ENCODE peak calls at places on chromosomes 5 and 9, in eight cellular contexts. One of them, this sample, is unnamed.

GRCh38 chr5:108615216-108615615 is 132.5 kb upstream of the FER start:
- DNase-seq in brain microvascular endothelial cell: no peak
- DNase-seq in A673: peak; percentile 7
- DNase-seq in GM06990: no peak
- DNase-seq in suprapubic skin: no peak
- DNase-seq in lung: no peak
- DNase-seq in esophagus squamous epithelium: no peak
- DNase-seq in tibial artery: no peak
- DNase-seq in this sample: no peak

GRCh38 chr5:175686826-175687225 is 29.0 kb downstream of the HRH2 start:
- DNase-seq in A673: no peak
- DNase-seq in lung: no peak
- DNase-seq in suprapubic skin: no peak
- DNase-seq in GM06990: no peak
- DNase-seq in esophagus squamous epithelium: no peak
- DNase-seq in tibial artery: no peak
- DNase-seq in brain microvascular endothelial cell: no peak
- DNase-seq in this sample: no peak

GRCh38 chr9:134189167-134189474 is 24.8 kb upstream of the RNU6ATAC start:
- DNase-seq in esophagus squamous epithelium: no peak
- DNase-seq in suprapubic skin: no peak
- DNase-seq in tibial artery: peak; percentile 9
- DNase-seq in GM06990: no peak
- DNase-seq in brain microvascular endothelial cell: no peak
- DNase-seq in lung: no peak
- DNase-seq in A673: no peak
- DNase-seq in this sample: no peak

GRCh38 chr5:3034881-3035280 is 283.4 kb upstream of the IRX2 start:
- DNase-seq in lung: no peak
- DNase-seq in A673: no peak
- DNase-seq in GM06990: no peak
- DNase-seq in suprapubic skin: no peak
- DNase-seq in tibial artery: no peak
- DNase-seq in esophagus squamous epithelium: no peak
- DNase-seq in brain microvascular endothelial cell: no peak
- DNase-seq in this sample: no peak

GRCh38 chr9:87359958-87360601 is 137.6 kb upstream of the DAPK1 start:
- DNase-seq in suprapubic skin: no peak
- DNase-seq in brain microvascular endothelial cell: no peak
- DNase-seq in tibial artery: no peak
- DNase-seq in lung: no peak
- DNase-seq in GM06990: no peak
- DNase-seq in A673: no peak
- DNase-seq in esophagus squamous epithelium: no peak
- DNase-seq in this sample: no peak

GRCh38 chr9:98488578-98489312 is 220.0 kb downstream of the GABBR2 start:
- DNase-seq in lung: peak; percentile 46
- DNase-seq in suprapubic skin: no peak
- DNase-seq in tibial artery: no peak
- DNase-seq in brain microvascular endothelial cell: peak; percentile 90
- DNase-seq in GM06990: no peak
- DNase-seq in A673: no peak
- DNase-seq in esophagus squamous epithelium: no peak
- DNase-seq in this sample: no peak

GRCh38 chr5:43073597-43074546 is 33.8 kb upstream of the ANXA2R start:
- DNase-seq in brain microvascular endothelial cell: peak; percentile 41
- DNase-seq in tibial artery: no peak
- DNase-seq in GM06990: no peak
- DNase-seq in suprapubic skin: no peak
- DNase-seq in lung: no peak
- DNase-seq in esophagus squamous epithelium: no peak
- DNase-seq in A673: peak; percentile 62
- DNase-seq in this sample: peak; percentile 46

GRCh38 chr5:59038169-59039002 is 455.5 kb downstream of the RAB3C start:
- DNase-seq in tibial artery: peak; percentile 28
- DNase-seq in esophagus squamous epithelium: no peak
- DNase-seq in suprapubic skin: peak; percentile 59
- DNase-seq in GM06990: no peak
- DNase-seq in brain microvascular endothelial cell: no peak
- DNase-seq in A673: peak; percentile 31
- DNase-seq in lung: no peak
- DNase-seq in this sample: peak; percentile 46

GRCh38 chr5:11026543-11026942 is 265.5 kb upstream of the DAP start:
- DNase-seq in brain microvascular endothelial cell: no peak
- DNase-seq in A673: no peak
- DNase-seq in tibial artery: no peak
- DNase-seq in esophagus squamous epithelium: no peak
- DNase-seq in GM06990: no peak
- DNase-seq in suprapubic skin: no peak
- DNase-seq in lung: no peak
- DNase-seq in this sample: no peak

GRCh38 chr5:72364186-72364585 is 44.0 kb downstream of the PTCD2 start:
- DNase-seq in GM06990: no peak
- DNase-seq in lung: no peak
- DNase-seq in esophagus squamous epithelium: no peak
- DNase-seq in tibial artery: no peak
- DNase-seq in suprapubic skin: no peak
- DNase-seq in brain microvascular endothelial cell: no peak
- DNase-seq in A673: no peak
- DNase-seq in this sample: no peak

GRCh38 chr9:93582115-93582514 is 5.7 kb downstream of the PHF2 start:
- DNase-seq in esophagus squamous epithelium: no peak
- DNase-seq in suprapubic skin: peak; percentile 49
- DNase-seq in A673: peak; percentile 61
- DNase-seq in GM06990: no peak
- DNase-seq in tibial artery: no peak
- DNase-seq in lung: peak; percentile 79
- DNase-seq in brain microvascular endothelial cell: peak; percentile 48
- DNase-seq in this sample: no peak

GRCh38 chr9:97557606-97558095 is 56.2 kb downstream of the TMOD1 start:
- DNase-seq in suprapubic skin: peak; percentile 89
- DNase-seq in lung: peak; percentile 59
- DNase-seq in GM06990: no peak
- DNase-seq in esophagus squamous epithelium: no peak
- DNase-seq in tibial artery: peak; percentile 95
- DNase-seq in A673: no peak
- DNase-seq in brain microvascular endothelial cell: no peak
- DNase-seq in this sample: no peak

GRCh38 chr5:67248703-67249589 is 52.3 kb upstream of the CD180 start:
- DNase-seq in tibial artery: no peak
- DNase-seq in GM06990: no peak
- DNase-seq in lung: no peak
- DNase-seq in brain microvascular endothelial cell: no peak
- DNase-seq in suprapubic skin: no peak
- DNase-seq in esophagus squamous epithelium: no peak
- DNase-seq in A673: no peak
- DNase-seq in this sample: no peak

GRCh38 chr9:101486693-101487442 is 46.8 kb upstream of the RNF20 start:
- DNase-seq in suprapubic skin: peak; percentile 72
- DNase-seq in GM06990: peak; percentile 6
- DNase-seq in esophagus squamous epithelium: no peak
- DNase-seq in brain microvascular endothelial cell: no peak
- DNase-seq in tibial artery: peak; percentile 28
- DNase-seq in lung: peak; percentile 34
- DNase-seq in A673: peak; percentile 10
- DNase-seq in this sample: peak; percentile 87

GRCh38 chr9:101485873-101486692 is 47.6 kb upstream of the RNF20 start:
- DNase-seq in GM06990: peak; percentile 4
- DNase-seq in suprapubic skin: peak; percentile 64
- DNase-seq in lung: no peak
- DNase-seq in brain microvascular endothelial cell: no peak
- DNase-seq in A673: no peak
- DNase-seq in esophagus squamous epithelium: no peak
- DNase-seq in tibial artery: peak; percentile 21
- DNase-seq in this sample: peak; percentile 68

GRCh38 chr9:101484046-101484445 is 48.5 kb upstream of the ALDOB start:
- DNase-seq in lung: no peak
- DNase-seq in brain microvascular endothelial cell: no peak
- DNase-seq in tibial artery: no peak
- DNase-seq in esophagus squamous epithelium: no peak
- DNase-seq in suprapubic skin: no peak
- DNase-seq in GM06990: no peak
- DNase-seq in A673: no peak
- DNase-seq in this sample: no peak

GRCh38 chr9:101487443-101487855 is 46.2 kb upstream of the RNF20 start:
- DNase-seq in lung: no peak
- DNase-seq in esophagus squamous epithelium: no peak
- DNase-seq in brain microvascular endothelial cell: no peak
- DNase-seq in A673: no peak
- DNase-seq in suprapubic skin: no peak
- DNase-seq in GM06990: no peak
- DNase-seq in tibial artery: no peak
- DNase-seq in this sample: no peak
- H3K4me3 ChIP-seq in lung: no peak overlapping the region
- H3K4me3 ChIP-seq in esophagus squamous epithelium: peak overlapping the region; percentile 74
- H3K4me3 ChIP-seq in brain microvascular endothelial cell: peak overlapping the region; percentile 75
- H3K4me3 ChIP-seq in A673: no peak overlapping the region
- H3K4me3 ChIP-seq in suprapubic skin: peak overlapping the region; percentile 81
- H3K4me3 ChIP-seq in GM06990: no peak overlapping the region
- H3K4me3 ChIP-seq in tibial artery: peak overlapping the region; percentile 89
- H3K4me3 ChIP-seq in this sample: peak overlapping the region; percentile 65

GRCh38 chr5:179606910-179607448 is 16.5 kb downstream of the HNRNPH1 start:
- DNase-seq in brain microvascular endothelial cell: no peak
- DNase-seq in tibial artery: no peak
- DNase-seq in GM06990: no peak
- DNase-seq in esophagus squamous epithelium: no peak
- DNase-seq in A673: no peak
- DNase-seq in lung: no peak
- DNase-seq in suprapubic skin: peak; percentile 57
- DNase-seq in this sample: no peak

GRCh38 chr5:179609834-179610108 is 13.7 kb downstream of the HNRNPH1 start:
- DNase-seq in GM06990: no peak
- DNase-seq in tibial artery: no peak
- DNase-seq in A673: no peak
- DNase-seq in brain microvascular endothelial cell: no peak
- DNase-seq in esophagus squamous epithelium: no peak
- DNase-seq in suprapubic skin: no peak
- DNase-seq in lung: no peak
- DNase-seq in this sample: no peak

GRCh38 chr5:179606071-179606909 is 17.2 kb downstream of the HNRNPH1 start:
- DNase-seq in GM06990: no peak
- DNase-seq in A673: no peak
- DNase-seq in tibial artery: no peak
- DNase-seq in suprapubic skin: no peak
- DNase-seq in lung: no peak
- DNase-seq in esophagus squamous epithelium: no peak
- DNase-seq in brain microvascular endothelial cell: no peak
- DNase-seq in this sample: no peak

GRCh38 chr5:179607449-179607931 is 16.0 kb downstream of the HNRNPH1 start:
- DNase-seq in suprapubic skin: peak; percentile 64
- DNase-seq in A673: no peak
- DNase-seq in lung: no peak
- DNase-seq in GM06990: no peak
- DNase-seq in esophagus squamous epithelium: no peak
- DNase-seq in brain microvascular endothelial cell: no peak
- DNase-seq in tibial artery: peak; percentile 49
- DNase-seq in this sample: no peak

GRCh38 chr5:179608131-179608581 is 15.3 kb downstream of the HNRNPH1 start:
- DNase-seq in A673: no peak
- DNase-seq in suprapubic skin: peak; percentile 55
- DNase-seq in lung: no peak
- DNase-seq in GM06990: no peak
- DNase-seq in tibial artery: no peak
- DNase-seq in brain microvascular endothelial cell: no peak
- DNase-seq in esophagus squamous epithelium: no peak
- DNase-seq in this sample: no peak
- H3K36me3 ChIP-seq in A673: peaks cover 58% of the 10 kb centered on the region
- H3K36me3 ChIP-seq in suprapubic skin: peaks cover 73% of the 10 kb centered on the region
- H3K36me3 ChIP-seq in lung: peaks cover 60% of the 10 kb centered on the region
- H3K36me3 ChIP-seq in GM06990: peaks cover 36% of the 10 kb centered on the region
- H3K36me3 ChIP-seq in tibial artery: peaks cover 87% of the 10 kb centered on the region
- H3K36me3 ChIP-seq in brain microvascular endothelial cell: peaks cover 76% of the 10 kb centered on the region
- H3K36me3 ChIP-seq in esophagus squamous epithelium: peaks cover 32% of the 10 kb centered on the region
- H3K36me3 ChIP-seq in this sample: no peaks in the 10 kb centered on the region

DNA sequence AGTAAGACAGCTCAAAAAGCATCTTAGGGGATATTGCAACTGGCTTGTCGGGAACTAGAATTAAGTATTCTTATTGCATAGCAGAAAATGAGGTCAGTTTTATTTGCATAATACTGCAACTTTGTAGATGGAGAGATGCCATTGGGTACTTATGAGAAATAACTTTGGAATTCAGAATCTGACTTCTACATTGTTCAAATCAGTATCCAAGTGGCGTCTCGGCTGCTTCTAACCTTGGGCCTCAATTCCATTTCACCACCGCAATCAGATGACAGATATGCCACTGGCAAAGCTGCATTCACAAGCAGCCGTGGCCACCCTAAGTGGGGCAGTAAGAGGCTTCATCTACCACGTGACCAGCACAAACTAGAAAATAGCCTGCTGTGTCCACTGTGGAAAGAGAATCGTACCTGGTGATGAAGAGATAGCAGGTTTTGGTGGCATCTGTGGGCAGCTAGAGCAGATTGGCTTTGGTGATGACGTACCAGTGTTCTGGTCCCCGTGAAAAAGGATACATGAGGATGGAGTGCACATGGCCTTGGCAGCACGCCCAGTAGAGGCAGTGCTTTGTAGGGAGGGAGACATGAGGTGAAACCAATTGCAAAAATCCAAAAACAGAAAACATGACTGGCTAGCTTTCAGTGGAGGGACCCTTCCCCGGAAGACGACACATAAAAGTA is 116.6 kb downstream of the KLHL3 start:
- DNase-seq in brain microvascular endothelial cell: peak; percentile 60
- DNase-seq in suprapubic skin: peak; percentile 74
- DNase-seq in A673: peak; percentile 37
- DNase-seq in tibial artery: peak; percentile 60
- DNase-seq in esophagus squamous epithelium: no peak
- DNase-seq in lung: peak; percentile 71
- DNase-seq in GM06990: no peak
- DNase-seq in this sample: no peak
- H3K4me3 ChIP-seq in brain microvascular endothelial cell: no peak overlapping the region
- H3K4me3 ChIP-seq in suprapubic skin: no peak overlapping the region
- H3K4me3 ChIP-seq in A673: no peak overlapping the region
- H3K4me3 ChIP-seq in tibial artery: no peak overlapping the region
- H3K4me3 ChIP-seq in esophagus squamous epithelium: no peak overlapping the region
- H3K4me3 ChIP-seq in lung: no peak overlapping the region
- H3K4me3 ChIP-seq in GM06990: no peak overlapping the region
- H3K4me3 ChIP-seq in this sample: no peak overlapping the region

GRCh38 chr9:99916650-99917049 is 10.2 kb downstream of the STX17 start:
- DNase-seq in brain microvascular endothelial cell: no peak
- DNase-seq in lung: no peak
- DNase-seq in A673: no peak
- DNase-seq in tibial artery: no peak
- DNase-seq in esophagus squamous epithelium: no peak
- DNase-seq in suprapubic skin: no peak
- DNase-seq in GM06990: no peak
- DNase-seq in this sample: no peak

GRCh38 chr9:99922711-99923030 is 16.2 kb downstream of the STX17 start:
- DNase-seq in suprapubic skin: no peak
- DNase-seq in brain microvascular endothelial cell: no peak
- DNase-seq in lung: no peak
- DNase-seq in GM06990: no peak
- DNase-seq in tibial artery: no peak
- DNase-seq in esophagus squamous epithelium: no peak
- DNase-seq in A673: no peak
- DNase-seq in this sample: no peak

GRCh38 chr9:99921875-99922710 is 15.6 kb downstream of the STX17 start:
- DNase-seq in brain microvascular endothelial cell: no peak
- DNase-seq in suprapubic skin: no peak
- DNase-seq in lung: no peak
- DNase-seq in GM06990: no peak
- DNase-seq in tibial artery: no peak
- DNase-seq in esophagus squamous epithelium: no peak
- DNase-seq in A673: no peak
- DNase-seq in this sample: no peak

GRCh38 chr9:99918134-99918533 is 11.7 kb downstream of the STX17 start:
- DNase-seq in GM06990: no peak
- DNase-seq in brain microvascular endothelial cell: no peak
- DNase-seq in suprapubic skin: no peak
- DNase-seq in A673: no peak
- DNase-seq in tibial artery: no peak
- DNase-seq in esophagus squamous epithelium: no peak
- DNase-seq in lung: no peak
- DNase-seq in this sample: no peak

GRCh38 chr9:99919930-99920329 is 13.5 kb downstream of the STX17 start:
- DNase-seq in brain microvascular endothelial cell: no peak
- DNase-seq in suprapubic skin: no peak
- DNase-seq in lung: no peak
- DNase-seq in A673: no peak
- DNase-seq in esophagus squamous epithelium: no peak
- DNase-seq in GM06990: no peak
- DNase-seq in tibial artery: no peak
- DNase-seq in this sample: no peak
- H3K36me3 ChIP-seq in brain microvascular endothelial cell: no peaks in the 10 kb centered on the region
- H3K36me3 ChIP-seq in suprapubic skin: peaks cover 64% of the 10 kb centered on the region
- H3K36me3 ChIP-seq in lung: peaks cover 17% of the 10 kb centered on the region
- H3K36me3 ChIP-seq in A673: peaks cover 28% of the 10 kb centered on the region
- H3K36me3 ChIP-seq in esophagus squamous epithelium: peaks cover 14% of the 10 kb centered on the region
- H3K36me3 ChIP-seq in GM06990: peaks cover 6% of the 10 kb centered on the region
- H3K36me3 ChIP-seq in tibial artery: peaks cover 68% of the 10 kb centered on the region
- H3K36me3 ChIP-seq in this sample: peaks cover 3% of the 10 kb centered on the region